ENCODE peak calls at places on chromosomes 3 and 15, in eight cellular contexts. B is astrocyte, S is A673, J is kidney epithelial cell, M is choroid plexus epithelial cell, A is brain microvascular endothelial cell, T is HCT116, G is cardiac muscle cell. P is an unnamed sample.

GRCh38 chr3:37103103-37103815 is 71.1 kb downstream of the LRRFIP2 start:
- DNase-seq in M (no peak), A (no peak), B (no peak), J (no peak), S (no peak), G (no peak), T (no peak), P (no peak)

GRCh38 chr3:143998266-143998665 is 26.6 kb downstream of the DIPK2A start:
- DNase-seq in B (peak), S (no peak), T (no peak), J (no peak), M (peak), G (no peak), A (peak), P (no peak)

GRCh38 chr3:47407896-47408838 is 27.3 kb downstream of the PTPN23 start:
- DNase-seq in G (no peak), M (no peak), B (no peak), J (no peak), S (no peak), T (no peak), A (no peak), P (no peak)

GRCh38 chr3:169044341-169045113 is 619.0 kb downstream of the MECOM start:
- DNase-seq in G (no peak), B (peak), T (no peak), J (peak), A (peak), M (peak), S (no peak), P (no peak)

GRCh38 chr3:145902166-145902565 is 258.8 kb downstream of the PLOD2 start:
- DNase-seq in J (no peak), T (no peak), A (peak), M (peak), S (no peak), B (peak), G (no peak), P (no peak)

GRCh38 chr3:99868438-99868723 is 50.7 kb downstream of the CMSS1 start:
- DNase-seq in M (no peak), S (no peak), G (peak), T (no peak), B (no peak), A (no peak), J (no peak), P (no peak)

GRCh38 chr3:185070491-185071335 is 82.1 kb downstream of the C3orf70 start:
- DNase-seq in G (peak), J (no peak), S (peak), M (peak), A (peak), B (no peak), T (peak), P (no peak)

GRCh38 chr3:102790742-102791141 is 355.9 kb downstream of the ZPLD1 start:
- DNase-seq in A (no peak), M (peak), G (no peak), B (peak), S (no peak), J (peak), T (no peak), P (no peak)

GRCh38 chr3:107973152-107973551 is 117.7 kb downstream of the CD47 start:
- DNase-seq in A (no peak), J (no peak), S (no peak), T (no peak), G (no peak), B (no peak), M (no peak), P (no peak)

GRCh38 chr3:148379763-148380162 is 317.9 kb upstream of the AGTR1 start:
- DNase-seq in J (peak), G (peak), S (peak), A (peak), M (peak), T (peak), B (peak), P (no peak)

GRCh38 chr15:45640610-45641009 is 5.8 kb downstream of the SQOR start:
- DNase-seq in B (peak), G (no peak), S (no peak), T (peak), M (peak), J (peak), A (peak), P (no peak)

GRCh38 chr3:120767106-120767505 is 24.6 kb downstream of the GTF2E1 start:
- DNase-seq in S (no peak), M (peak), B (no peak), A (no peak), G (no peak), T (no peak), J (no peak), P (no peak)

GRCh38 chr3:52238193-52238760 is 681 bp downstream of the TWF2 start:
- DNase-seq in B (peak), J (no peak), M (peak), A (no peak), G (no peak), T (no peak), S (no peak), P (no peak)

GRCh38 chr15:95284933-95285401 is 1045.5 kb upstream of the NR2F2 start:
- DNase-seq in S (peak), M (peak), B (peak), G (peak), J (no peak), A (no peak), T (no peak), P (no peak)

GRCh38 chr3:4828279-4829030 is 150.8 kb upstream of the BHLHE40 start:
- DNase-seq in J (no peak), M (peak), B (peak), T (no peak), S (no peak), A (no peak), G (no peak), P (no peak)

GRCh38 chr3:38497026-38497425 is 886 bp downstream of the EXOG start:
- DNase-seq in S (peak), T (no peak), G (no peak), J (no peak), M (peak), B (peak), A (no peak), P (no peak)

GRCh38 chr15:71424765-71425164 is 309.5 kb downstream of the THSD4 start:
- DNase-seq in J (no peak), A (no peak), B (no peak), G (no peak), M (peak), T (no peak), S (no peak), P (no peak)

GRCh38 chr3:33089515-33089914 is 7.4 kb downstream of the GLB1 start:
- DNase-seq in S (no peak), A (no peak), B (no peak), M (no peak), J (no peak), G (no peak), T (no peak), P (no peak)

GRCh38 chr15:90142216-90143175 is 40.2 kb upstream of the IDH2 start:
- DNase-seq in M (no peak), B (no peak), A (no peak), J (no peak), T (no peak), G (no peak), S (no peak), P (no peak)

GRCh38 chr3:176926034-176926433 is 271.2 kb downstream of the TBL1XR1 start:
- DNase-seq in M (no peak), T (no peak), J (no peak), S (no peak), A (no peak), B (no peak), G (no peak), P (no peak)

GRCh38 chr3:150335631-150336030 is 72.5 kb upstream of the TSC22D2 start:
- DNase-seq in B (peak), M (peak), S (no peak), T (no peak), G (no peak), A (no peak), J (no peak), P (no peak)

GRCh38 chr3:102361013-102361412 is 73.8 kb upstream of the ZPLD1 start:
- DNase-seq in A (no peak), S (peak), M (no peak), G (no peak), J (no peak), T (no peak), B (no peak), P (no peak)

GRCh38 chr3:78845605-78846004 is 922.2 kb downstream of the ROBO1 start:
- DNase-seq in G (no peak), J (no peak), A (no peak), T (no peak), S (no peak), B (no peak), M (no peak), P (no peak)

GRCh38 chr3:142596726-142597088 is 514 bp downstream of the PLS1 start:
- DNase-seq in M (no peak), J (no peak), B (no peak), T (no peak), A (no peak), G (no peak), S (no peak), P (no peak)

GRCh38 chr15:73991260-73991659 is 835 bp downstream of the STOML1 start:
- DNase-seq in M (no peak), G (no peak), J (no peak), A (no peak), T (no peak), B (no peak), S (no peak), P (no peak)

GRCh38 chr15:39788800-39789565 is 6.3 kb upstream of the FSIP1 start:
- DNase-seq in G (no peak), S (no peak), B (no peak), A (no peak), M (peak), T (no peak), J (no peak), P (no peak)

GRCh38 chr15:84962975-84963374 is 18.7 kb upstream of the PDE8A start:
- DNase-seq in S (peak), J (no peak), B (no peak), M (no peak), A (no peak), G (no peak), T (no peak), P (no peak)

GRCh38 chr3:78077178-78077577 is 1037.3 kb downstream of the ROBO2 start:
- DNase-seq in J (no peak), B (no peak), M (no peak), A (no peak), G (no peak), S (no peak), T (no peak), P (no peak)

GRCh38 chr15:80424381-80424780 is 20.2 kb downstream of the ARNT2 start:
- DNase-seq in M (no peak), T (no peak), S (no peak), A (no peak), B (peak), G (no peak), J (no peak), P (no peak)

GRCh38 chr3:159804726-159805410 is 183.8 kb upstream of the IL12A start:
- DNase-seq in S (peak), A (peak), B (peak), G (peak), T (peak), M (peak), J (no peak), P (peak)

GRCh38 chr15:45378149-45378912 is at the start of gene GATM:
- DNase-seq in A (peak), J (peak), G (peak), B (peak), M (peak), T (no peak), S (peak), P (peak)

DNA sequence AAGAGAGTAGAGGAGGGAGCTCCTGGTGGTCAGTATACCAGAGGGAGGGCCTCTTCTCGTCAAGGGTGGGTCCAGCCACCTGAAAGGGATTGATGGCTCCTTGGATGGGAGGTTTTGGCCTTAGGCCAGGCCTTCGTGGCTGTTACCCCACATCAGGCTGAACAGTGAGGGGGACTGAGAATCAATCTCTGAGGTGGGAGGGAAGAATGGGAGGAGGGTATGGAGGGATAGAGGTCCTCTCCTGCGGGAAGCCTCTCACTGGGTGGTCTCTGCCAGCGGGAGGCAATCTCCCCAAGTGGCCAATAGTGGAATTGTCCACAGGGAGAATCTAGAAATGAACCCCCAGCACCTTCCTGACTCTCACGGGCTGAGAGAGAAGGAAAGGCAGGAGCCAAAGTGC is 53.5 kb downstream of the BSN start:
- DNase-seq in J (no peak), B (no peak), S (no peak), T (no peak), G (no peak), M (no peak), A (no peak), P (no peak)
- TF ChIP-seq CTCF in J (peak), B (peak), S (peak), T (peak), G (peak), M (peak), A (peak), P (peak)

DNA sequence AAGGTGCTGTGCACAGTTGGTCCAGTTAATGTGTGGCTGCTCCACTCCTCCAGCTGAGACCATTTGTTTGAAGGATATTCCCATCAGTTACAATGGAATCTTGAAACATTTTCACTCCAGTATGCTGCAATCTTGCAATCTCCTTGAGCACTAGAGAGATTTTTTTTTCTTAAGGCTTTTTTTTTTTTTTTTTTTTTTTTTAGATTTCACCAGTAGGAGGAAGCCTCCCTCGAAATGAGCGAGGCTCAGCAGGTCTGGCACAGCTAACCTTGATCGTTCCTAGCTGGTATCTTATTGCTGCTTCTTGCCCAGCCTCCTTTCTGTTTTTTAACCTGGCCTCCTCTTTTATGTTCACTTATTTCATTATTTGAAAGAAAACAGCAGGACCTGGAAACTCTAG is 48.1 kb downstream of the RAP2B start:
- DNase-seq in J (no peak), A (no peak), S (peak), B (no peak), G (no peak), T (peak), M (peak), P (no peak)
- TF ChIP-seq CTCF in J (no peak), A (no peak), S (no peak), B (no peak), G (peak), T (no peak), M (peak), P (no peak)

GRCh38 chr3:127288921-127289645 is 1.2 kb upstream of the PRR20G start:
- DNase-seq in M (no peak), G (no peak), J (no peak), B (no peak), S (peak), A (no peak), T (no peak), P (no peak)

GRCh38 chr3:127286571-127287140 is 1.2 kb downstream of the PRR20G start:
- DNase-seq in A (peak), B (no peak), G (no peak), T (no peak), J (peak), M (peak), S (peak), P (no peak)

GRCh38 chr3:127289646-127290575 is 2.1 kb upstream of the PRR20G start:
- DNase-seq in T (no peak), G (no peak), M (no peak), B (peak), A (no peak), J (no peak), S (no peak), P (no peak)

GRCh38 chr3:127288343-127288742 is 497 bp upstream of the PRR20G start:
- DNase-seq in T (no peak), A (no peak), S (no peak), J (no peak), G (no peak), B (no peak), M (no peak), P (no peak)

DNA sequence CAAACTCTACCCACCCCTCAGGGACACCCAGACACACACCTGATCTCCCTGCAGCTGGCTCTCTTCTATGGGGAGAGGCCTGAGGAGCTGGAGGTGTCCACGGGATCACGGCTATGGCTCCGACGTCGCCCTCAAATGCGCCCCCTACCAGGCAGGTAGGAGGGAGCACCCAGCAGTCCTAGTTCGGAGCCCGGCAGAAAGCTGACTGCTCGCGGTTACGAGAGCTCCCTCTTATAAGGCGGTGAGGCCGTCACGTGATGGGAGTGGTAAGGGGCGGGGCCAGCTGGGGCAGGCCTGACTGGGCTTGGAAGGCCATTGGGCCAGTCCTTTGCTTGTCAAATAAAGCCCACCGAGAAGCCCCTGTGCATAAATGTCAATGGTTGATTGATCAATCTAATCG is at the start of gene PRR20G:
- DNase-seq in B (no peak), G (no peak), M (no peak), T (no peak), S (peak), A (no peak), J (no peak), P (no peak)
- TF ChIP-seq CTCF in B (no peak), G (no peak), M (no peak), T (peak), S (no peak), A (no peak), J (no peak), P (no peak)

DNA sequence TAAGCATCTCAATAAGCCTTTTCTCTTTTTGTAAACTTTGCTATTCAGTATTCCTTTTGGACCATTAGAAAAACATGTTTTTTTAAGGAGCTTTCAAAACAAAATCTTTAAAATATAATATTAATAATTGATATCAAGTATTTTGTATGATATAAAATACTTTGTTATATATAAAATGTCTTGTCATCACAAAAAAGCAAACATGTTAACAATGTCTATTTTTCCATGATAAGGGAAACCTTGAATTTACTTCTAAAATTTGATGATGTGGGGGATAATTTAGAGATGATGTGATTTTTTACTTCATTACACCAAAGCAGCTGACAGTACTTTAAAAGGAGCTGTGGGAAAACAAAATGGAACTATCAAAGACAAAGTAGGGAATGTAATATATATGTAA is 887.7 kb downstream of the SI start:
- DNase-seq in G (no peak), B (no peak), M (no peak), S (no peak), J (no peak), T (no peak), A (no peak), P (no peak)
- TF ChIP-seq CTCF in G (no peak), B (no peak), M (no peak), S (no peak), J (no peak), T (no peak), A (no peak), P (no peak)

GRCh38 chr15:31440754-31441298 is 114.2 kb downstream of the KLF13 start:
- DNase-seq in S (peak), A (no peak), G (peak), B (no peak), J (no peak), T (no peak), M (peak), P (no peak)

GRCh38 chr15:31444844-31445243 is 118.2 kb downstream of the KLF13 start:
- DNase-seq in B (no peak), G (no peak), J (no peak), M (no peak), T (no peak), A (no peak), S (no peak), P (no peak)

GRCh38 chr15:31438601-31439265 is 112.1 kb downstream of the KLF13 start:
- DNase-seq in M (no peak), T (no peak), J (no peak), S (no peak), B (no peak), G (no peak), A (no peak), P (no peak)

GRCh38 chr15:31439328-31439727 is 112.7 kb downstream of the KLF13 start:
- DNase-seq in A (no peak), J (no peak), M (no peak), T (peak), B (no peak), S (no peak), G (no peak), P (no peak)

DNA sequence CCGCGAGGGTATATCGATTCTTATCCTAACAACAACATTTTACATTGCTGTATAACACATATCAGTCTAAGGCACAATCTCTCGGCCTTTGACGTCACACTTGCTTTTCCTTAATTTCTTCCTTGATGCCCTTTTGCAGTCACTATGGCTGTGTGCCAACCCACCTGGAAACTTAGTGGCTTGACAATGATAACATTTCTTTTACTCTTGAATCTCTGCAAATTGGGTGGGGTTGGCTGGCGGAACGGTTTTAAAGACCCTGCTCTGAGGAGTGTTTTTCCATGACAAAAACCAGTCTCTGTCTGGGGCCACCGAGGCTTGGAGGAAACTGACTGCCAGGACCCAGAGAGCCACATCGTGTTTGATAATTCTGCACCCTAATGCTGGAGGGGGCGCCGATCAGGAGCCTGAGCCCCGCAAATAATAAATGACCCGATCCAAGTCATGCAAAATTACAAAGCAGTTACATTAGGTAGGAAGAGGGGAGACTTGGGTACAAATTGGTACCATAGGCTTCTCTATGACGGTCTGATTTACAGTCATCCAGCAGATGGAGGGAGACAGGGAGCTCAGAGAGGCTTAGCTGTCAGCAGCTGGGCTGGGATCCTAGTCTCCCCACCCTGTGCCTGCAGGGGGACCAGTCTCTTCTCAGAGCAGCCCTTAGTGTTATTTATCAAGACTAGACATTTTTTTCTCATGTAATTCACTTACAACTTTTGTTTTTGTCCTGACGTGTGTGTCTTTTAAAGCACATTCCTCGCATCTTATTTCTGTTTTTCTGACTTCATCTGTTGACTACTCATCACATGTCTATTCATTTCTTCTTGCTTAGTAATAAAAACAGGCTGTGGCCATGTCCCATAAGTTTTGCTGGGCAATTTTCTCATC is 115.8 kb downstream of the KLF13 start:
- DNase-seq in A (peak), B (peak), G (no peak), J (peak), T (no peak), M (peak), S (peak), P (no peak)
- TF ChIP-seq CTCF in A (peak), B (peak), G (peak), J (peak), T (no peak), M (peak), S (no peak), P (no peak)

P was measured in progenitor cell of endocrine pancreas.